ENCODE peak calls at places on chromosomes 16 and 17, in five cellular contexts. One of them, this sample, is unnamed. For H3K9me3, the result is how much of the 10 kb centered on the place peaks cover.

GRCh38 chr17:20989991-20990855 is 52.6 kb downstream of the USP22 start:
- DNase-seq in A549: no peak
- DNase-seq in stomach: no peak
- DNase-seq in neural progenitor cell: no peak
- DNase-seq in MM.1S: no peak
- DNase-seq in this sample: peak

GRCh38 chr16:5678371-5678770 is 580.8 kb upstream of the EEF2KMT start:
- DNase-seq in A549: no peak
- DNase-seq in stomach: no peak
- DNase-seq in neural progenitor cell: peak
- DNase-seq in MM.1S: peak
- DNase-seq in this sample: no peak

GRCh38 chr16:52068447-52069074 is 478.4 kb downstream of the TOX3 start:
- DNase-seq in A549: peak
- DNase-seq in stomach: peak
- DNase-seq in neural progenitor cell: peak
- DNase-seq in MM.1S: peak
- DNase-seq in this sample: no peak

GRCh38 chr16:54430491-54431030 is 144.0 kb upstream of the IRX3 start:
- DNase-seq in A549: no peak
- DNase-seq in stomach: no peak
- DNase-seq in neural progenitor cell: peak
- DNase-seq in MM.1S: no peak
- DNase-seq in this sample: no peak

GRCh38 chr17:33012522-33013033 is 20.9 kb downstream of the SPACA3 start:
- DNase-seq in A549: peak
- DNase-seq in stomach: no peak
- DNase-seq in neural progenitor cell: no peak
- DNase-seq in MM.1S: no peak
- DNase-seq in this sample: no peak

GRCh38 chr17:50946891-50947843 is 81.0 kb upstream of the TOB1 start:
- DNase-seq in A549: peak
- DNase-seq in stomach: no peak
- DNase-seq in neural progenitor cell: no peak
- DNase-seq in MM.1S: no peak
- DNase-seq in this sample: no peak

GRCh38 chr16:12455287-12455798 is 348.3 kb downstream of the CPPED1 start:
- DNase-seq in A549: peak
- DNase-seq in stomach: peak
- DNase-seq in neural progenitor cell: peak
- DNase-seq in MM.1S: peak
- DNase-seq in this sample: peak

GRCh38 chr16:78522327-78522726 is 422.9 kb downstream of the WWOX start:
- DNase-seq in A549: no peak
- DNase-seq in stomach: no peak
- DNase-seq in neural progenitor cell: no peak
- DNase-seq in MM.1S: no peak
- DNase-seq in this sample: no peak

GRCh38 chr16:67456383-67457140 is 24.4 kb downstream of the ATP6V0D1 start:
- DNase-seq in A549: peak
- DNase-seq in stomach: peak
- DNase-seq in neural progenitor cell: no peak
- DNase-seq in MM.1S: no peak
- DNase-seq in this sample: no peak

GRCh38 chr17:63458478-63458877 is 12.4 kb upstream of the CYB561 start:
- DNase-seq in A549: no peak
- DNase-seq in stomach: no peak
- DNase-seq in neural progenitor cell: peak
- DNase-seq in MM.1S: no peak
- DNase-seq in this sample: no peak

GRCh38 chr17:82932146-82933005 is 92.6 kb upstream of the ZNF750 start:
- DNase-seq in A549: no peak
- DNase-seq in stomach: peak
- DNase-seq in neural progenitor cell: no peak
- DNase-seq in MM.1S: no peak
- DNase-seq in this sample: peak

GRCh38 chr16:14353340-14353739 is 276.7 kb downstream of the PARN start:
- DNase-seq in A549: no peak
- DNase-seq in stomach: no peak
- DNase-seq in neural progenitor cell: no peak
- DNase-seq in MM.1S: no peak
- DNase-seq in this sample: no peak

GRCh38 chr17:19242323-19242722 is 5.2 kb downstream of the EPN2 start:
- DNase-seq in A549: no peak
- DNase-seq in stomach: no peak
- DNase-seq in neural progenitor cell: no peak
- DNase-seq in MM.1S: no peak
- DNase-seq in this sample: no peak

GRCh38 chr17:50133028-50133768 is 3.2 kb upstream of the SAMD14 start:
- DNase-seq in A549: peak
- DNase-seq in stomach: no peak
- DNase-seq in neural progenitor cell: no peak
- DNase-seq in MM.1S: no peak
- DNase-seq in this sample: peak

GRCh38 chr17:43018008-43018853 is 4.0 kb downstream of the VAT1 start:
- DNase-seq in A549: peak
- DNase-seq in stomach: no peak
- DNase-seq in neural progenitor cell: peak
- DNase-seq in MM.1S: no peak
- DNase-seq in this sample: no peak

GRCh38 chr17:75854111-75854748 is 905 bp downstream of the WBP2 start:
- DNase-seq in A549: peak
- DNase-seq in stomach: no peak
- DNase-seq in neural progenitor cell: peak
- DNase-seq in MM.1S: no peak
- DNase-seq in this sample: no peak

GRCh38 chr16:56801762-56802161 is 63.2 kb upstream of the SLC12A3 start:
- DNase-seq in A549: no peak
- DNase-seq in stomach: no peak
- DNase-seq in neural progenitor cell: peak
- DNase-seq in MM.1S: no peak
- DNase-seq in this sample: no peak

GRCh38 chr16:74216319-74216718 is 80.3 kb upstream of the PSMD7 start:
- DNase-seq in A549: no peak
- DNase-seq in stomach: no peak
- DNase-seq in neural progenitor cell: no peak
- DNase-seq in MM.1S: no peak
- DNase-seq in this sample: no peak

GRCh38 chr17:15470536-15470935 is 3.1 kb upstream of the CDRT4 start:
- DNase-seq in A549: no peak
- DNase-seq in stomach: no peak
- DNase-seq in neural progenitor cell: no peak
- DNase-seq in MM.1S: no peak
- DNase-seq in this sample: no peak

GRCh38 chr17:81923302-81924260 is 4.0 kb downstream of the MAFG start:
- DNase-seq in A549: peak
- DNase-seq in stomach: peak
- DNase-seq in neural progenitor cell: peak
- DNase-seq in MM.1S: peak
- DNase-seq in this sample: peak

GRCh38 chr16:12723681-12724080 is 80.0 kb downstream of the CPPED1 start:
- DNase-seq in A549: no peak
- DNase-seq in stomach: no peak
- DNase-seq in neural progenitor cell: no peak
- DNase-seq in MM.1S: no peak
- DNase-seq in this sample: no peak

GRCh38 chr16:4511441-4512082 is 27.0 kb downstream of the CDIP1 start:
- DNase-seq in A549: peak
- DNase-seq in stomach: peak
- DNase-seq in neural progenitor cell: peak
- DNase-seq in MM.1S: peak
- DNase-seq in this sample: no peak

GRCh38 chr16:59950431-59950830 is 1216.3 kb upstream of the GOT2 start:
- DNase-seq in A549: no peak
- DNase-seq in stomach: no peak
- DNase-seq in neural progenitor cell: no peak
- DNase-seq in MM.1S: no peak
- DNase-seq in this sample: no peak

GRCh38 chr16:853306-853705 is 52.8 kb upstream of the GNG13 start:
- DNase-seq in A549: no peak
- DNase-seq in stomach: no peak
- DNase-seq in neural progenitor cell: no peak
- DNase-seq in MM.1S: no peak
- DNase-seq in this sample: no peak

GRCh38 chr16:851209-851810 is 50.8 kb upstream of the GNG13 start:
- DNase-seq in A549: no peak
- DNase-seq in stomach: no peak
- DNase-seq in neural progenitor cell: no peak
- DNase-seq in MM.1S: no peak
- DNase-seq in this sample: no peak

GRCh38 chr16:851871-852270 is 51.3 kb upstream of the GNG13 start:
- DNase-seq in A549: no peak
- DNase-seq in stomach: no peak
- DNase-seq in neural progenitor cell: no peak
- DNase-seq in MM.1S: no peak
- DNase-seq in this sample: no peak

GRCh38 chr16:853981-854807 is 53.7 kb upstream of the GNG13 start:
- DNase-seq in A549: no peak
- DNase-seq in stomach: no peak
- DNase-seq in neural progenitor cell: no peak
- DNase-seq in MM.1S: no peak
- DNase-seq in this sample: no peak

DNA sequence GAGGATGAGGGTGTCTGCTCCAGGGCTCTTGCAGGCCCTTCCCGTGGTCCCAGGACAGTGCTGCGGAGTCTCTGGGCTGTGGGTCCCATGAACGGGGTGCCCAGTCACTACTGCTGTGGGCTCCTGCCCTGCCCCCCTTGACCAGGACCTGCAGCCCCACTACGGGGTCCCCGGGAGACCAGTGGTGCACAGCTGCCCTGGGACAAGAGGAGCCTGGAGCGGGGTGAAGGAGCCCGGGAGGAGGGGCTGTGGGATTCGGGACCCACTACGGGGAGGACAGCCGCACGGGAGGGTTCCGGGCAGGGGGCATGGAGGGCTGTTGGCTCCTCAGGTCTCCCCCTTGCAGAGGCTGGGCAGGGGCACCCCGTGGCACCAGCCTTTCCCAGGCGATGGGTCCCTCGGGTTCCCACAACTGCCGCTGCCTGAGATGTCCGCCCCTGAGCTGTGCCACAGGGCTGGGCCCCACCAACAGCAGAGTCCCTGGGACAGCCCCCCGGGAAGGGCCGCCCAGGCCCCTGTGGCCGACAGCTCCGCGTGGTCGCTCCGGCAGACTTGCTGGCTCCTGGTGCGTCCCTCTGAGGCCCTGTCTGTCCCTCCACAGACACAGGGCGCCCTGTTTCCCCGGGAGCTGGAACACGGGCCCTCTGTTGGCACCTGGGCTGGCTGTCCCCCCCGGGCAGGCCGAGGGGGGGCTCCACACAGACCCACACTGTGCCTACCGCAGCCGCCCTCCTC is 52.1 kb upstream of the GNG13 start:
- DNase-seq in A549: no peak
- DNase-seq in stomach: no peak
- DNase-seq in neural progenitor cell: no peak
- DNase-seq in MM.1S: no peak
- DNase-seq in this sample: no peak
- H3K9me3 ChIP-seq in A549: under half
- H3K9me3 ChIP-seq in stomach: under half
- H3K9me3 ChIP-seq in neural progenitor cell: under half
- H3K9me3 ChIP-seq in MM.1S: under half
- H3K9me3 ChIP-seq in this sample: under half

DNA sequence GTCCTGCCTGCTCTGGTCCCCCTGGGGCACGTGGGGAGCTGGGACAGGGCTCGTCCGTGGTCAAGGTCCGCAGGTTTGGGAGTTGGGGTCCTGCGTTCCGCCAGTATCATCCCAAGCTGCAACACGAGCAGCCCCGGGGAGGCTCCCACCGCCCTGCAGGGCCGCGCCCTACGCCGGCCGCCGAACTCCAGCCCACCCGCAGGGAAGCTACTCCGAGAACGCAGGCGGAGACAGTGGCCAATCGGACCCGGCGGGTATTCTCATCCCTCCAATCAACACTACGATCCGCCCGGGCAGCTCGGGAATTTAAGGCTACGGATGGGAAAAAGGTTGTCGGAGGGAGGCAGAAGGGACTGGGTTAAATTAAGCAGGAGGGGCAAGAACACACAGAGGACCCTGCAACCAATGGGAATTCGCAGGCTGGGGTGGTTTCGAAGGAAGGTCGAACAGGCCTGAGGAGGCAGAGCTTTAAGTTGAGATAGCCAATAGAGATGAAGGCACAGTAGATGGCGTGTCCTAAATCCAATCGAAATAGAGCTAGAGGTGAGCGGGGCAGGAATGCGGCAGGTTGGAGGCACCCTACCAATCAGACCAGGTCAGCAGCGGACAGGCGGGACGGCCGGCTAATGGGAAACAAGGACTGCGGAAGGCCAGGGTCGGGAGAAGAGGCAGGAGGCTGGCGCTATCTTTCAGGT is 626 bp downstream of the SPAG7 start:
- DNase-seq in A549: peak
- DNase-seq in stomach: peak
- DNase-seq in neural progenitor cell: peak
- DNase-seq in MM.1S: peak
- DNase-seq in this sample: peak
- H3K9me3 ChIP-seq in A549: under half
- H3K9me3 ChIP-seq in stomach: under half
- H3K9me3 ChIP-seq in neural progenitor cell: under half
- H3K9me3 ChIP-seq in MM.1S: under half
- H3K9me3 ChIP-seq in this sample: under half

GRCh38 chr16:68577352-68577853 is 38.3 kb downstream of the ZFP90 start:
- DNase-seq in A549: no peak
- DNase-seq in stomach: no peak
- DNase-seq in neural progenitor cell: no peak
- DNase-seq in MM.1S: no peak
- DNase-seq in this sample: no peak

GRCh38 chr16:68574479-68574878 is 35.4 kb downstream of the ZFP90 start:
- DNase-seq in A549: no peak
- DNase-seq in stomach: no peak
- DNase-seq in neural progenitor cell: no peak
- DNase-seq in MM.1S: no peak
- DNase-seq in this sample: no peak

GRCh38 chr16:68575082-68575481 is 36.0 kb downstream of the ZFP90 start:
- DNase-seq in A549: no peak
- DNase-seq in stomach: no peak
- DNase-seq in neural progenitor cell: no peak
- DNase-seq in MM.1S: no peak
- DNase-seq in this sample: no peak
- H3K9me3 ChIP-seq in A549: half or more
- H3K9me3 ChIP-seq in stomach: half or more
- H3K9me3 ChIP-seq in neural progenitor cell: under half
- H3K9me3 ChIP-seq in MM.1S: under half
- H3K9me3 ChIP-seq in this sample: half or more

GRCh38 chr16:35296962-35297653 is 1837.7 kb downstream of the TP53TG3F start:
- DNase-seq in A549: no peak
- DNase-seq in stomach: no peak
- DNase-seq in neural progenitor cell: no peak
- DNase-seq in MM.1S: no peak
- DNase-seq in this sample: no peak

GRCh38 chr16:35298460-35299243 is 1839.2 kb downstream of the TP53TG3F start:
- DNase-seq in A549: no peak
- DNase-seq in stomach: no peak
- DNase-seq in neural progenitor cell: no peak
- DNase-seq in MM.1S: no peak
- DNase-seq in this sample: no peak

GRCh38 chr16:35305476-35305875 is 1846.1 kb downstream of the TP53TG3F start:
- DNase-seq in A549: no peak
- DNase-seq in stomach: no peak
- DNase-seq in neural progenitor cell: no peak
- DNase-seq in MM.1S: no peak
- DNase-seq in this sample: no peak

GRCh38 chr16:35306915-35307314 is 1847.5 kb downstream of the TP53TG3F start:
- DNase-seq in A549: no peak
- DNase-seq in stomach: no peak
- DNase-seq in neural progenitor cell: no peak
- DNase-seq in MM.1S: no peak
- DNase-seq in this sample: no peak

GRCh38 chr16:35302859-35303258 is 1843.4 kb downstream of the TP53TG3F start:
- DNase-seq in A549: no peak
- DNase-seq in stomach: no peak
- DNase-seq in neural progenitor cell: no peak
- DNase-seq in MM.1S: no peak
- DNase-seq in this sample: no peak
- H3K9me3 ChIP-seq in A549: under half
- H3K9me3 ChIP-seq in stomach: under half
- H3K9me3 ChIP-seq in neural progenitor cell: under half
- H3K9me3 ChIP-seq in MM.1S: under half
- H3K9me3 ChIP-seq in this sample: under half

This sample was measured in upper lobe of right lung.